ENCODE peak calls at places on chromosomes 16 and 17, in four cellular contexts. One of them, this sample, is unnamed.

GRCh38 chr17:80636356-80637285 is 92.0 kb downstream of the RPTOR start:
- DNase-seq in NCI-H1092: no peak
- DNase-seq in activated T-cell treated with anti-CD3 and anti-CD28 coated beads, Interleukin-2, amount 50 U/mL, for 4 hours: no peak
- DNase-seq in CD4-positive, CD25-positive, alpha-beta regulatory T cell: peak; percentile 52
- DNase-seq in this sample: no peak

GRCh38 chr16:72952404-72953301 is 95.3 kb downstream of the ZFHX3 start:
- DNase-seq in NCI-H1092: no peak
- DNase-seq in activated T-cell treated with anti-CD3 and anti-CD28 coated beads, Interleukin-2, amount 50 U/mL, for 4 hours: no peak
- DNase-seq in CD4-positive, CD25-positive, alpha-beta regulatory T cell: no peak
- DNase-seq in this sample: no peak

GRCh38 chr16:47716571-47716970 is 255.4 kb downstream of the PHKB start:
- DNase-seq in NCI-H1092: no peak
- DNase-seq in activated T-cell treated with anti-CD3 and anti-CD28 coated beads, Interleukin-2, amount 50 U/mL, for 4 hours: no peak
- DNase-seq in CD4-positive, CD25-positive, alpha-beta regulatory T cell: no peak
- DNase-seq in this sample: no peak

GRCh38 chr16:64459821-64460220 is 662.0 kb downstream of the CDH11 start:
- DNase-seq in NCI-H1092: no peak
- DNase-seq in activated T-cell treated with anti-CD3 and anti-CD28 coated beads, Interleukin-2, amount 50 U/mL, for 4 hours: no peak
- DNase-seq in CD4-positive, CD25-positive, alpha-beta regulatory T cell: no peak
- DNase-seq in this sample: peak; percentile 19

GRCh38 chr16:67235816-67236547 is 9.1 kb downstream of the TMEM208 start:
- DNase-seq in NCI-H1092: no peak
- DNase-seq in activated T-cell treated with anti-CD3 and anti-CD28 coated beads, Interleukin-2, amount 50 U/mL, for 4 hours: no peak
- DNase-seq in CD4-positive, CD25-positive, alpha-beta regulatory T cell: peak; percentile 36
- DNase-seq in this sample: no peak

GRCh38 chr17:45870342-45870974 is 23.9 kb upstream of the MAPT start:
- DNase-seq in NCI-H1092: no peak
- DNase-seq in activated T-cell treated with anti-CD3 and anti-CD28 coated beads, Interleukin-2, amount 50 U/mL, for 4 hours: no peak
- DNase-seq in CD4-positive, CD25-positive, alpha-beta regulatory T cell: no peak
- DNase-seq in this sample: no peak

GRCh38 chr17:69358688-69359596 is 32.0 kb upstream of the ABCA5 start:
- DNase-seq in NCI-H1092: peak; percentile 17
- DNase-seq in activated T-cell treated with anti-CD3 and anti-CD28 coated beads, Interleukin-2, amount 50 U/mL, for 4 hours: no peak
- DNase-seq in CD4-positive, CD25-positive, alpha-beta regulatory T cell: peak; percentile 32
- DNase-seq in this sample: no peak

GRCh38 chr17:6098050-6098449 is 27.9 kb downstream of the WSCD1 start:
- DNase-seq in NCI-H1092: no peak
- DNase-seq in activated T-cell treated with anti-CD3 and anti-CD28 coated beads, Interleukin-2, amount 50 U/mL, for 4 hours: no peak
- DNase-seq in CD4-positive, CD25-positive, alpha-beta regulatory T cell: no peak
- DNase-seq in this sample: no peak

GRCh38 chr17:45429338-45430005 is 3.2 kb downstream of the ARHGAP27 start:
- DNase-seq in NCI-H1092: no peak
- DNase-seq in activated T-cell treated with anti-CD3 and anti-CD28 coated beads, Interleukin-2, amount 50 U/mL, for 4 hours: no peak
- DNase-seq in CD4-positive, CD25-positive, alpha-beta regulatory T cell: no peak
- DNase-seq in this sample: no peak

GRCh38 chr17:8223356-8224063 is 13.1 kb upstream of the AURKB start:
- DNase-seq in NCI-H1092: no peak
- DNase-seq in activated T-cell treated with anti-CD3 and anti-CD28 coated beads, Interleukin-2, amount 50 U/mL, for 4 hours: peak; percentile 34
- DNase-seq in CD4-positive, CD25-positive, alpha-beta regulatory T cell: peak; percentile 75
- DNase-seq in this sample: peak; percentile 65

GRCh38 chr17:33284022-33284421 is 9.1 kb downstream of the ASIC2 start:
- DNase-seq in NCI-H1092: no peak
- DNase-seq in activated T-cell treated with anti-CD3 and anti-CD28 coated beads, Interleukin-2, amount 50 U/mL, for 4 hours: no peak
- DNase-seq in CD4-positive, CD25-positive, alpha-beta regulatory T cell: no peak
- DNase-seq in this sample: peak; percentile 82

GRCh38 chr16:69526831-69527655 is 38.7 kb upstream of the NFAT5 start:
- DNase-seq in NCI-H1092: no peak
- DNase-seq in activated T-cell treated with anti-CD3 and anti-CD28 coated beads, Interleukin-2, amount 50 U/mL, for 4 hours: no peak
- DNase-seq in CD4-positive, CD25-positive, alpha-beta regulatory T cell: no peak
- DNase-seq in this sample: no peak

GRCh38 chr17:65711671-65712276 is 150.3 kb upstream of the AXIN2 start:
- DNase-seq in NCI-H1092: no peak
- DNase-seq in activated T-cell treated with anti-CD3 and anti-CD28 coated beads, Interleukin-2, amount 50 U/mL, for 4 hours: no peak
- DNase-seq in CD4-positive, CD25-positive, alpha-beta regulatory T cell: peak; percentile 53
- DNase-seq in this sample: no peak

GRCh38 chr17:42670199-42670924 is 6.4 kb downstream of the PLEKHH3 start:
- DNase-seq in NCI-H1092: no peak
- DNase-seq in activated T-cell treated with anti-CD3 and anti-CD28 coated beads, Interleukin-2, amount 50 U/mL, for 4 hours: no peak
- DNase-seq in CD4-positive, CD25-positive, alpha-beta regulatory T cell: peak; percentile 55
- DNase-seq in this sample: no peak

GRCh38 chr17:3802461-3803307 is 1.7 kb upstream of the ITGAE start:
- DNase-seq in NCI-H1092: no peak
- DNase-seq in activated T-cell treated with anti-CD3 and anti-CD28 coated beads, Interleukin-2, amount 50 U/mL, for 4 hours: no peak
- DNase-seq in CD4-positive, CD25-positive, alpha-beta regulatory T cell: no peak
- DNase-seq in this sample: peak; percentile 87

GRCh38 chr17:60160829-60161501 is 11.2 kb downstream of the CA4 start:
- DNase-seq in NCI-H1092: no peak
- DNase-seq in activated T-cell treated with anti-CD3 and anti-CD28 coated beads, Interleukin-2, amount 50 U/mL, for 4 hours: no peak
- DNase-seq in CD4-positive, CD25-positive, alpha-beta regulatory T cell: no peak
- DNase-seq in this sample: no peak

GRCh38 chr17:75695830-75696271 is 25.4 kb upstream of the ITGB4 start:
- DNase-seq in NCI-H1092: no peak
- DNase-seq in activated T-cell treated with anti-CD3 and anti-CD28 coated beads, Interleukin-2, amount 50 U/mL, for 4 hours: no peak
- DNase-seq in CD4-positive, CD25-positive, alpha-beta regulatory T cell: no peak
- DNase-seq in this sample: no peak

GRCh38 chr16:4945560-4946502 is 8.9 kb upstream of the PPL start:
- DNase-seq in NCI-H1092: no peak
- DNase-seq in activated T-cell treated with anti-CD3 and anti-CD28 coated beads, Interleukin-2, amount 50 U/mL, for 4 hours: no peak
- DNase-seq in CD4-positive, CD25-positive, alpha-beta regulatory T cell: no peak
- DNase-seq in this sample: peak; percentile 64

GRCh38 chr17:18179804-18180203 is 3.8 kb upstream of the ALKBH5 start:
- DNase-seq in NCI-H1092: no peak
- DNase-seq in activated T-cell treated with anti-CD3 and anti-CD28 coated beads, Interleukin-2, amount 50 U/mL, for 4 hours: no peak
- DNase-seq in CD4-positive, CD25-positive, alpha-beta regulatory T cell: no peak
- DNase-seq in this sample: no peak

GRCh38 chr17:57144567-57144966 is 59.5 kb downstream of the AKAP1 start:
- DNase-seq in NCI-H1092: no peak
- DNase-seq in activated T-cell treated with anti-CD3 and anti-CD28 coated beads, Interleukin-2, amount 50 U/mL, for 4 hours: no peak
- DNase-seq in CD4-positive, CD25-positive, alpha-beta regulatory T cell: no peak
- DNase-seq in this sample: no peak

GRCh38 chr17:17241656-17242055 is 4.7 kb upstream of the FLCN start:
- DNase-seq in NCI-H1092: no peak
- DNase-seq in activated T-cell treated with anti-CD3 and anti-CD28 coated beads, Interleukin-2, amount 50 U/mL, for 4 hours: no peak
- DNase-seq in CD4-positive, CD25-positive, alpha-beta regulatory T cell: no peak
- DNase-seq in this sample: no peak

GRCh38 chr16:19119564-19119963 is 5.8 kb downstream of the ITPRIPL2 start:
- DNase-seq in NCI-H1092: no peak
- DNase-seq in activated T-cell treated with anti-CD3 and anti-CD28 coated beads, Interleukin-2, amount 50 U/mL, for 4 hours: no peak
- DNase-seq in CD4-positive, CD25-positive, alpha-beta regulatory T cell: no peak
- DNase-seq in this sample: no peak

GRCh38 chr16:54056921-54057320 is 229.7 kb downstream of the IRX3 start:
- DNase-seq in NCI-H1092: no peak
- DNase-seq in activated T-cell treated with anti-CD3 and anti-CD28 coated beads, Interleukin-2, amount 50 U/mL, for 4 hours: no peak
- DNase-seq in CD4-positive, CD25-positive, alpha-beta regulatory T cell: no peak
- DNase-seq in this sample: no peak

GRCh38 chr16:69833791-69834282 is 71.7 kb downstream of the WWP2 start:
- DNase-seq in NCI-H1092: no peak
- DNase-seq in activated T-cell treated with anti-CD3 and anti-CD28 coated beads, Interleukin-2, amount 50 U/mL, for 4 hours: no peak
- DNase-seq in CD4-positive, CD25-positive, alpha-beta regulatory T cell: no peak
- DNase-seq in this sample: peak; percentile 65

GRCh38 chr17:82202981-82203380 is 9.7 kb downstream of the CCDC57 start:
- DNase-seq in NCI-H1092: no peak
- DNase-seq in activated T-cell treated with anti-CD3 and anti-CD28 coated beads, Interleukin-2, amount 50 U/mL, for 4 hours: no peak
- DNase-seq in CD4-positive, CD25-positive, alpha-beta regulatory T cell: no peak
- DNase-seq in this sample: no peak

GRCh38 chr16:89547291-89547690 is 13.2 kb upstream of the RPL13 start:
- DNase-seq in NCI-H1092: no peak
- DNase-seq in activated T-cell treated with anti-CD3 and anti-CD28 coated beads, Interleukin-2, amount 50 U/mL, for 4 hours: no peak
- DNase-seq in CD4-positive, CD25-positive, alpha-beta regulatory T cell: no peak
- DNase-seq in this sample: no peak

This sample was measured in adrenal gland.